ENCODE peak calls at places on chromosome 4, in nine cellular contexts. One of them, this sample, is unnamed.
A peak's percentile ranks its signal among the peaks of the same experiment; 100 is the strongest.

GRCh38 chr4:142631836-142632235 is 214.3 kb downstream of the INPP4B start:
- DNase-seq in gastrocnemius medialis: no peak
- DNase-seq in body of pancreas: no peak
- DNase-seq in Calu3: no peak
- DNase-seq in CD8-positive, alpha-beta T cell: no peak
- DNase-seq in type B pancreatic cell: no peak
- DNase-seq in SK-N-SH: no peak
- DNase-seq in lower leg skin: no peak
- DNase-seq in A549: no peak
- DNase-seq in this sample: no peak

GRCh38 chr4:40606239-40606767 is 23.4 kb downstream of the RBM47 start:
- DNase-seq in gastrocnemius medialis: no peak
- DNase-seq in body of pancreas: no peak
- DNase-seq in Calu3: no peak
- DNase-seq in CD8-positive, alpha-beta T cell: no peak
- DNase-seq in type B pancreatic cell: no peak
- DNase-seq in SK-N-SH: no peak
- DNase-seq in lower leg skin: no peak
- DNase-seq in A549: no peak
- DNase-seq in this sample: no peak

GRCh38 chr4:56276547-56276946 is 110.7 kb downstream of the AASDH start:
- DNase-seq in gastrocnemius medialis: no peak
- DNase-seq in body of pancreas: no peak
- DNase-seq in Calu3: no peak
- DNase-seq in CD8-positive, alpha-beta T cell: no peak
- DNase-seq in type B pancreatic cell: no peak
- DNase-seq in SK-N-SH: no peak
- DNase-seq in lower leg skin: no peak
- DNase-seq in A549: no peak
- DNase-seq in this sample: no peak

GRCh38 chr4:3267576-3268394 is 18.8 kb downstream of the MSANTD1 start:
- DNase-seq in gastrocnemius medialis: no peak
- DNase-seq in body of pancreas: no peak
- DNase-seq in Calu3: no peak
- DNase-seq in CD8-positive, alpha-beta T cell: no peak
- DNase-seq in type B pancreatic cell: no peak
- DNase-seq in SK-N-SH: no peak
- DNase-seq in lower leg skin: peak; percentile 68
- DNase-seq in A549: no peak
- DNase-seq in this sample: no peak

GRCh38 chr4:52144303-52144849 is 93.3 kb downstream of the SPATA18 start:
- DNase-seq in gastrocnemius medialis: no peak
- DNase-seq in body of pancreas: no peak
- DNase-seq in Calu3: no peak
- DNase-seq in CD8-positive, alpha-beta T cell: no peak
- DNase-seq in type B pancreatic cell: no peak
- DNase-seq in SK-N-SH: no peak
- DNase-seq in lower leg skin: no peak
- DNase-seq in A549: no peak
- DNase-seq in this sample: no peak

GRCh38 chr4:102344520-102344954 is 745 bp downstream of the SLC39A8 start:
- DNase-seq in gastrocnemius medialis: no peak
- DNase-seq in body of pancreas: no peak
- DNase-seq in Calu3: peak; percentile 52
- DNase-seq in CD8-positive, alpha-beta T cell: peak; percentile 56
- DNase-seq in type B pancreatic cell: peak; percentile 76
- DNase-seq in SK-N-SH: peak; percentile 84
- DNase-seq in lower leg skin: peak; percentile 93
- DNase-seq in A549: peak; percentile 57
- DNase-seq in this sample: peak; percentile 5

GRCh38 chr4:184792950-184793555 is 32.7 kb downstream of the ACSL1 start:
- DNase-seq in gastrocnemius medialis: peak; percentile 85
- DNase-seq in body of pancreas: no peak
- DNase-seq in Calu3: no peak
- DNase-seq in CD8-positive, alpha-beta T cell: peak; percentile 10
- DNase-seq in type B pancreatic cell: no peak
- DNase-seq in SK-N-SH: no peak
- DNase-seq in lower leg skin: no peak
- DNase-seq in A549: peak; percentile 20
- DNase-seq in this sample: peak; percentile 34

GRCh38 chr4:181957088-181957487 is 286.1 kb upstream of the TENM3 start:
- DNase-seq in gastrocnemius medialis: no peak
- DNase-seq in body of pancreas: peak; percentile 46
- DNase-seq in Calu3: peak; percentile 37
- DNase-seq in CD8-positive, alpha-beta T cell: no peak
- DNase-seq in type B pancreatic cell: no peak
- DNase-seq in SK-N-SH: no peak
- DNase-seq in lower leg skin: no peak
- DNase-seq in A549: no peak
- DNase-seq in this sample: peak; percentile 71

GRCh38 chr4:137623013-137623412 is 90.7 kb upstream of the PCDH18 start:
- DNase-seq in gastrocnemius medialis: no peak
- DNase-seq in body of pancreas: no peak
- DNase-seq in Calu3: no peak
- DNase-seq in CD8-positive, alpha-beta T cell: no peak
- DNase-seq in type B pancreatic cell: no peak
- DNase-seq in SK-N-SH: no peak
- DNase-seq in lower leg skin: no peak
- DNase-seq in A549: no peak
- DNase-seq in this sample: no peak

GRCh38 chr4:172844556-172844955 is 324.1 kb upstream of the GALNT7 start:
- DNase-seq in gastrocnemius medialis: no peak
- DNase-seq in body of pancreas: no peak
- DNase-seq in Calu3: no peak
- DNase-seq in CD8-positive, alpha-beta T cell: no peak
- DNase-seq in type B pancreatic cell: no peak
- DNase-seq in SK-N-SH: no peak
- DNase-seq in lower leg skin: no peak
- DNase-seq in A549: no peak
- DNase-seq in this sample: no peak

GRCh38 chr4:88967883-88968316 is 89.1 kb downstream of the FAM13A start:
- DNase-seq in gastrocnemius medialis: no peak
- DNase-seq in body of pancreas: no peak
- DNase-seq in Calu3: peak; percentile 8
- DNase-seq in CD8-positive, alpha-beta T cell: no peak
- DNase-seq in type B pancreatic cell: no peak
- DNase-seq in SK-N-SH: no peak
- DNase-seq in lower leg skin: no peak
- DNase-seq in A549: peak; percentile 11
- DNase-seq in this sample: no peak

GRCh38 chr4:23305026-23305425 is 584.8 kb downstream of the PPARGC1A start:
- DNase-seq in gastrocnemius medialis: no peak
- DNase-seq in body of pancreas: no peak
- DNase-seq in Calu3: no peak
- DNase-seq in CD8-positive, alpha-beta T cell: no peak
- DNase-seq in type B pancreatic cell: no peak
- DNase-seq in SK-N-SH: no peak
- DNase-seq in lower leg skin: no peak
- DNase-seq in A549: no peak
- DNase-seq in this sample: no peak

GRCh38 chr4:6019316-6020263 is 1.4 kb upstream of the C4orf50 start:
- DNase-seq in gastrocnemius medialis: no peak
- DNase-seq in body of pancreas: peak; percentile 48
- DNase-seq in Calu3: peak; percentile 43
- DNase-seq in CD8-positive, alpha-beta T cell: no peak
- DNase-seq in type B pancreatic cell: no peak
- DNase-seq in SK-N-SH: peak; percentile 72
- DNase-seq in lower leg skin: no peak
- DNase-seq in A549: peak; percentile 51
- DNase-seq in this sample: no peak

GRCh38 chr4:53916431-53916889 is 147.9 kb downstream of the CHIC2 start:
- DNase-seq in gastrocnemius medialis: no peak
- DNase-seq in body of pancreas: no peak
- DNase-seq in Calu3: no peak
- DNase-seq in CD8-positive, alpha-beta T cell: no peak
- DNase-seq in type B pancreatic cell: no peak
- DNase-seq in SK-N-SH: no peak
- DNase-seq in lower leg skin: no peak
- DNase-seq in A549: no peak
- DNase-seq in this sample: no peak

GRCh38 chr4:35229021-35229420 is 1015.3 kb downstream of the ARAP2 start:
- DNase-seq in gastrocnemius medialis: no peak
- DNase-seq in body of pancreas: no peak
- DNase-seq in Calu3: no peak
- DNase-seq in CD8-positive, alpha-beta T cell: no peak
- DNase-seq in type B pancreatic cell: no peak
- DNase-seq in SK-N-SH: no peak
- DNase-seq in lower leg skin: no peak
- DNase-seq in A549: no peak
- DNase-seq in this sample: no peak

GRCh38 chr4:71050809-71051208 is 57.4 kb downstream of the DCK start:
- DNase-seq in gastrocnemius medialis: no peak
- DNase-seq in body of pancreas: no peak
- DNase-seq in Calu3: no peak
- DNase-seq in CD8-positive, alpha-beta T cell: no peak
- DNase-seq in type B pancreatic cell: no peak
- DNase-seq in SK-N-SH: no peak
- DNase-seq in lower leg skin: no peak
- DNase-seq in A549: no peak
- DNase-seq in this sample: no peak
- TF ChIP-seq CTCF in gastrocnemius medialis: no peak
- TF ChIP-seq CTCF in body of pancreas: peak; percentile 29
- TF ChIP-seq CTCF in Calu3: no peak
- TF ChIP-seq CTCF in CD8-positive, alpha-beta T cell: no peak
- TF ChIP-seq CTCF in type B pancreatic cell: peak; percentile 33
- TF ChIP-seq CTCF in SK-N-SH: no peak
- TF ChIP-seq CTCF in lower leg skin: no peak
- TF ChIP-seq CTCF in A549: no peak
- TF ChIP-seq CTCF in this sample: no peak

GRCh38 chr4:151192556-151193235 is 84.3 kb upstream of the PRSS48 start:
- DNase-seq in gastrocnemius medialis: no peak
- DNase-seq in body of pancreas: no peak
- DNase-seq in Calu3: no peak
- DNase-seq in CD8-positive, alpha-beta T cell: no peak
- DNase-seq in type B pancreatic cell: no peak
- DNase-seq in SK-N-SH: no peak
- DNase-seq in lower leg skin: no peak
- DNase-seq in A549: no peak
- DNase-seq in this sample: no peak

GRCh38 chr4:151198748-151199147 is 78.2 kb upstream of the PRSS48 start:
- DNase-seq in gastrocnemius medialis: no peak
- DNase-seq in body of pancreas: no peak
- DNase-seq in Calu3: no peak
- DNase-seq in CD8-positive, alpha-beta T cell: no peak
- DNase-seq in type B pancreatic cell: no peak
- DNase-seq in SK-N-SH: no peak
- DNase-seq in lower leg skin: no peak
- DNase-seq in A549: no peak
- DNase-seq in this sample: peak; percentile 36

GRCh38 chr4:151197258-151197657 is 79.7 kb upstream of the PRSS48 start:
- DNase-seq in gastrocnemius medialis: peak; percentile 49
- DNase-seq in body of pancreas: no peak
- DNase-seq in Calu3: no peak
- DNase-seq in CD8-positive, alpha-beta T cell: no peak
- DNase-seq in type B pancreatic cell: no peak
- DNase-seq in SK-N-SH: no peak
- DNase-seq in lower leg skin: no peak
- DNase-seq in A549: no peak
- DNase-seq in this sample: peak; percentile 69

GRCh38 chr4:151195801-151196200 is 81.2 kb upstream of the PRSS48 start:
- DNase-seq in gastrocnemius medialis: no peak
- DNase-seq in body of pancreas: no peak
- DNase-seq in Calu3: peak; percentile 50
- DNase-seq in CD8-positive, alpha-beta T cell: no peak
- DNase-seq in type B pancreatic cell: no peak
- DNase-seq in SK-N-SH: no peak
- DNase-seq in lower leg skin: no peak
- DNase-seq in A549: peak; percentile 10
- DNase-seq in this sample: no peak

DNA sequence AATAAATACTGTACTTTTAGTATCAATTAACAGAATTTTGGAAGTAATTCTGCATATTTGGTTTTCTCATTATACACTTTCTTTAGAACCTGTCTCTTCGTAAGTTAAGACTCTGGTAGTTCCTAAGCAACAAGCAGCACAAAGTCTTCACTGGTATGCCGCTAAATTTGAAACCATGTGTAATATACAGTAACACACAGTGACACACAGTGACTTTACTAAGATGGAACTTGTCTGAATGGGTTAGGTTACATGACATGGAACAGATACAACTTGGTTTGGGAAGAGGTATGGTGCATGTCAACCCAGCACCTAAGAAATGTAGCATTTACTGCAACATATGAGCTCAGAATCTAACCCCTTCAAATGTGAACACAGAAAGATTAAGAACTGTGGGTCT is 83.5 kb upstream of the PRSS48 start:
- DNase-seq in gastrocnemius medialis: no peak
- DNase-seq in body of pancreas: no peak
- DNase-seq in Calu3: no peak
- DNase-seq in CD8-positive, alpha-beta T cell: no peak
- DNase-seq in type B pancreatic cell: no peak
- DNase-seq in SK-N-SH: no peak
- DNase-seq in lower leg skin: no peak
- DNase-seq in A549: no peak
- DNase-seq in this sample: no peak
- TF ChIP-seq CTCF in gastrocnemius medialis: no peak
- TF ChIP-seq CTCF in body of pancreas: no peak
- TF ChIP-seq CTCF in Calu3: no peak
- TF ChIP-seq CTCF in CD8-positive, alpha-beta T cell: no peak
- TF ChIP-seq CTCF in type B pancreatic cell: no peak
- TF ChIP-seq CTCF in SK-N-SH: no peak
- TF ChIP-seq CTCF in lower leg skin: no peak
- TF ChIP-seq CTCF in A549: no peak
- TF ChIP-seq CTCF in this sample: no peak

GRCh38 chr4:144575181-144575580 is 70.8 kb upstream of the HHIP start:
- DNase-seq in gastrocnemius medialis: no peak
- DNase-seq in body of pancreas: no peak
- DNase-seq in Calu3: no peak
- DNase-seq in CD8-positive, alpha-beta T cell: no peak
- DNase-seq in type B pancreatic cell: no peak
- DNase-seq in SK-N-SH: no peak
- DNase-seq in lower leg skin: no peak
- DNase-seq in A549: peak; percentile 16
- DNase-seq in this sample: no peak

GRCh38 chr4:144574509-144574908 is 71.4 kb upstream of the HHIP start:
- DNase-seq in gastrocnemius medialis: no peak
- DNase-seq in body of pancreas: no peak
- DNase-seq in Calu3: no peak
- DNase-seq in CD8-positive, alpha-beta T cell: no peak
- DNase-seq in type B pancreatic cell: no peak
- DNase-seq in SK-N-SH: no peak
- DNase-seq in lower leg skin: no peak
- DNase-seq in A549: no peak
- DNase-seq in this sample: no peak

GRCh38 chr4:144574004-144574403 is 72.0 kb upstream of the HHIP start:
- DNase-seq in gastrocnemius medialis: no peak
- DNase-seq in body of pancreas: no peak
- DNase-seq in Calu3: no peak
- DNase-seq in CD8-positive, alpha-beta T cell: no peak
- DNase-seq in type B pancreatic cell: no peak
- DNase-seq in SK-N-SH: no peak
- DNase-seq in lower leg skin: no peak
- DNase-seq in A549: no peak
- DNase-seq in this sample: no peak

GRCh38 chr4:144572660-144573059 is 73.3 kb upstream of the HHIP start:
- DNase-seq in gastrocnemius medialis: no peak
- DNase-seq in body of pancreas: peak; percentile 11
- DNase-seq in Calu3: no peak
- DNase-seq in CD8-positive, alpha-beta T cell: no peak
- DNase-seq in type B pancreatic cell: no peak
- DNase-seq in SK-N-SH: no peak
- DNase-seq in lower leg skin: no peak
- DNase-seq in A549: peak; percentile 16
- DNase-seq in this sample: no peak
- TF ChIP-seq CTCF in gastrocnemius medialis: no peak
- TF ChIP-seq CTCF in body of pancreas: no peak
- TF ChIP-seq CTCF in Calu3: no peak
- TF ChIP-seq CTCF in CD8-positive, alpha-beta T cell: no peak
- TF ChIP-seq CTCF in type B pancreatic cell: no peak
- TF ChIP-seq CTCF in SK-N-SH: peak; percentile 23
- TF ChIP-seq CTCF in lower leg skin: no peak
- TF ChIP-seq CTCF in A549: no peak
- TF ChIP-seq CTCF in this sample: no peak

GRCh38 chr4:118676128-118676527 is 9.1 kb upstream of the METTL14 start:
- DNase-seq in gastrocnemius medialis: no peak
- DNase-seq in body of pancreas: no peak
- DNase-seq in Calu3: no peak
- DNase-seq in CD8-positive, alpha-beta T cell: no peak
- DNase-seq in type B pancreatic cell: no peak
- DNase-seq in SK-N-SH: no peak
- DNase-seq in lower leg skin: no peak
- DNase-seq in A549: no peak
- DNase-seq in this sample: no peak
- TF ChIP-seq CTCF in gastrocnemius medialis: no peak
- TF ChIP-seq CTCF in body of pancreas: no peak
- TF ChIP-seq CTCF in Calu3: no peak
- TF ChIP-seq CTCF in CD8-positive, alpha-beta T cell: no peak
- TF ChIP-seq CTCF in type B pancreatic cell: no peak
- TF ChIP-seq CTCF in SK-N-SH: peak; percentile 39
- TF ChIP-seq CTCF in lower leg skin: no peak
- TF ChIP-seq CTCF in A549: no peak
- TF ChIP-seq CTCF in this sample: peak; percentile 13